ENCODE peak calls at places on chromosomes 5 and 9, in four cellular contexts. S is activated effector memory CD4-positive, alpha-beta T cell treated with Interleukin-2 at 50 U/mL for 16 hours; J is iPS-NIHi11; H is amygdala. D is an unnamed sample.

GRCh38 chr5:175796536-175797499 is 74.6 kb upstream of the CPLX2 start:
- DNase-seq in S (peak), J (peak), H (peak), D (peak)

GRCh38 chr5:91307023-91307422 is 76.1 kb downstream of the ARRDC3 start:
- DNase-seq in S (no peak), J (no peak), H (no peak), D (no peak)

GRCh38 chr5:65329266-65329665 is 152.5 kb downstream of the ADAMTS6 start:
- DNase-seq in J (peak), S (no peak), H (no peak), D (no peak)

GRCh38 chr9:96302021-96302420 is at the start of gene HSD17B3:
- DNase-seq in J (no peak), H (no peak), S (no peak), D (no peak)

GRCh38 chr5:132223861-132224260 is 3.8 kb downstream of the P4HA2 start:
- DNase-seq in S (no peak), H (no peak), J (no peak), D (no peak)

GRCh38 chr5:135126688-135127603 is 92.9 kb upstream of the PITX1 start:
- DNase-seq in H (no peak), J (no peak), S (no peak), D (peak)

GRCh38 chr9:15182755-15183154 is 124.3 kb downstream of the TTC39B start:
- DNase-seq in J (no peak), H (no peak), S (no peak), D (no peak)

GRCh38 chr9:19481971-19482404 is 73.2 kb downstream of the ACER2 start:
- DNase-seq in J (no peak), H (peak), S (no peak), D (no peak)

GRCh38 chr5:159854916-159855315 is 61.4 kb upstream of the ADRA1B start:
- DNase-seq in S (no peak), H (no peak), J (no peak), D (no peak)

GRCh38 chr9:116800885-116801284 is 113.8 kb downstream of the TRIM32 start:
- DNase-seq in J (peak), H (no peak), S (no peak), D (no peak)

GRCh38 chr5:66232701-66233100 is 88.6 kb downstream of the SREK1 start:
- DNase-seq in J (peak), S (no peak), H (no peak), D (no peak)

GRCh38 chr5:59565551-59565950 is 328.0 kb downstream of the PDE4D start:
- DNase-seq in S (no peak), H (no peak), J (no peak), D (no peak)

GRCh38 chr9:79382468-79382867 is 189.3 kb upstream of the TLE4 start:
- DNase-seq in S (no peak), J (no peak), H (no peak), D (no peak)

GRCh38 chr5:52786937-52787599 is 648 bp upstream of the ITGA1 start:
- DNase-seq in H (peak), S (no peak), J (peak), D (peak)

GRCh38 chr9:129146441-129146933 is 31.6 kb downstream of the IER5L start:
- DNase-seq in J (no peak), H (peak), S (no peak), D (no peak)

GRCh38 chr9:98916660-98917059 is 27.0 kb upstream of the COL15A1 start:
- DNase-seq in H (peak), S (no peak), J (peak), D (no peak)

GRCh38 chr9:113609562-113610318 is 146.2 kb downstream of the RGS3 start:
- DNase-seq in H (no peak), J (peak), S (no peak), D (no peak)

GRCh38 chr9:30140415-30140814 is 2244.0 kb upstream of the ACO1 start:
- DNase-seq in J (no peak), S (no peak), H (no peak), D (no peak)

GRCh38 chr5:38601843-38602424 is 45.5 kb upstream of the LIFR start:
- DNase-seq in S (no peak), J (no peak), H (no peak), D (no peak)

GRCh38 chr5:107376546-107377276 is 294.0 kb downstream of the EFNA5 start:
- DNase-seq in H (no peak), J (no peak), S (no peak), D (no peak)

GRCh38 chr9:121567142-121568100 is 67.8 kb upstream of the GGTA1 start:
- DNase-seq in H (no peak), J (no peak), S (no peak), D (no peak)

GRCh38 chr5:173893192-173893561 is 5.0 kb downstream of the CPEB4 start:
- DNase-seq in H (no peak), S (no peak), J (no peak), D (no peak)

GRCh38 chr5:171271798-171272197 is 37.2 kb upstream of the TLX3 start:
- DNase-seq in J (no peak), H (no peak), S (no peak), D (no peak)

GRCh38 chr5:137438932-137439331 is 60.2 kb downstream of the SPOCK1 start:
- DNase-seq in S (no peak), J (no peak), H (no peak), D (no peak)

GRCh38 chr5:39716532-39716971 is 291.8 kb upstream of the DAB2 start:
- DNase-seq in S (no peak), J (peak), H (no peak), D (no peak)

GRCh38 chr9:69949396-69949795 is 94.3 kb upstream of the MAMDC2 start:
- DNase-seq in H (no peak), S (no peak), J (no peak), D (no peak)

GRCh38 chr5:107268241-107268640 is 402.5 kb downstream of the EFNA5 start:
- DNase-seq in H (no peak), S (no peak), J (no peak), D (no peak)